ENCODE peak calls at places on chromosomes 2 and 18, in five cellular contexts. F is PC-3, H is GM23338, N is neural progenitor cell, D is HCT116. W is an unnamed sample.

GRCh38 chr2:85751627-85752026 is 2.2 kb upstream of the ATOH8 start:
- DNase-seq in F (no peak), H (no peak), N (no peak), D (no peak), W (no peak)

GRCh38 chr18:36411745-36412168 is 114.2 kb downstream of the FHOD3 start:
- DNase-seq in F (peak; percentile 44), H (peak; percentile 90), N (peak; percentile 66), D (peak; percentile 50), W (peak; percentile 53)

GRCh38 chr2:241451840-241452461 is 56.4 kb downstream of the STK25 start:
- DNase-seq in F (no peak), H (no peak), N (no peak), D (no peak), W (no peak)

GRCh38 chr2:34305587-34305986 is 706.5 kb upstream of the FAM98A start:
- DNase-seq in F (no peak), H (no peak), N (no peak), D (no peak), W (no peak)

GRCh38 chr18:48573632-48574293 is 34.9 kb downstream of the CTIF start:
- DNase-seq in F (no peak), H (peak; percentile 35), N (no peak), D (no peak), W (no peak)

GRCh38 chr2:205954707-205955106 is 131.3 kb downstream of the INO80D start:
- DNase-seq in F (no peak), H (peak; percentile 52), N (no peak), D (no peak), W (no peak)

GRCh38 chr18:73124165-73124564 is 256.4 kb upstream of the NETO1 start:
- DNase-seq in F (peak; percentile 65), H (no peak), N (no peak), D (no peak), W (no peak)

GRCh38 chr2:164644036-164644700 is 22.9 kb upstream of the GRB14 start:
- DNase-seq in F (no peak), H (no peak), N (no peak), D (no peak), W (no peak)

GRCh38 chr2:31972059-31972458 is 38.7 kb downstream of the MEMO1 start:
- DNase-seq in F (no peak), H (no peak), N (no peak), D (no peak), W (no peak)

GRCh38 chr2:9548506-9548905 is 7.1 kb downstream of the ADAM17 start:
- DNase-seq in F (no peak), H (no peak), N (no peak), D (no peak), W (peak; percentile 42)

GRCh38 chr2:118832791-118833715 is 14.4 kb downstream of the EN1 start:
- DNase-seq in F (no peak), H (peak; percentile 42), N (peak; percentile 62), D (no peak), W (no peak)
- TF ChIP-seq EZH2 in F (no peak), H (peak; percentile 87), N (no peak), D (no peak), W (no peak)

DNA sequence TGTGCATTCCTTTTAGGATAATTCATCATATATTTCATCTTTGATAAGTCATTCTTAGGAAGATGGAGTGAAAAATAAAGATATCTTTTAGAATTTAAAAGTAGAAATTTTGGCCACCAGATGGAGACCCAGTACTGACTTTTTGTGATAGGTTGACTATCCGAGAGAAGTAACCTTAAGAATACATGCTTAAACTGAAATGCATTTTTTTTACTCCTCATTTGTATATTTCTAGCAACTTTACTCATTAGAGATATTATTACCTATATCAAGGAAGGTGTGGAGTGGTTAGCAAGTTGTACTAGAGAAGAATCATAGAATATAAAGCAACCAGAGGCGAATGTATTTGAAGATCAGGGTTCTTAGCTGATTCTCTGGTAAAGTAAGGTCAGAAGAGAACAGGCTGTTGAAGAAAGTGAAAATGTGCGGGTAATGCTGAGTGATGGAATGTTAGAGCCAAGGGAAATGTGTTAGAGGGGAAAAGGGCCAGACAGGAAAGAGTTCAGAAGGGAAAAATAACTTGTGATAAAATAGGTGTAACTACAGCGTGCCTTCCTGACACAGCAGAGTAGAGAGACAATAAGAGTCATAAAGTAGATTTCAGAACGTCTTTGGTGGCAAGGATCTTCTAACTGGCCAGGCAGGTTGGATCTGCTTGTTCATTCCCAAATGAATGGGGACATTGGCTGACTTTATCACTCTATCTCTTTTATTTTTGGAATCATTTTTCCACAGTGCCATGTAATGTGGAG is 52.3 kb downstream of the TDRD15 start:
- DNase-seq in F (peak; percentile 12), H (peak; percentile 32), N (peak; percentile 26), D (no peak), W (no peak)
- TF ChIP-seq EZH2phosphoT487 in F (no peak), H (no peak), N (no peak), D (no peak), W (no peak)

GRCh38 chr2:239311132-239312040 is 89.4 kb downstream of the HDAC4 start:
- DNase-seq in F (no peak), H (no peak), N (no peak), D (no peak), W (peak; percentile 81)
- H3K4me1 ChIP-seq in F (no peaks in the 10 kb centered on the region), H (no peaks in the 10 kb centered on the region), N (peaks cover 6% of the 10 kb centered on the region), D (no peaks in the 10 kb centered on the region), W (peaks cover 27% of the 10 kb centered on the region)

GRCh38 chr18:59305295-59305694 is 13.2 kb downstream of the CPLX4 start:
- DNase-seq in F (no peak), H (no peak), N (no peak), D (no peak), W (no peak)

GRCh38 chr18:59303006-59303405 is 15.4 kb downstream of the CPLX4 start:
- DNase-seq in F (no peak), H (no peak), N (no peak), D (no peak), W (no peak)

GRCh38 chr18:59303656-59304055 is 14.8 kb downstream of the CPLX4 start:
- DNase-seq in F (no peak), H (no peak), N (no peak), D (no peak), W (no peak)

GRCh38 chr18:59311631-59312030 is 6.8 kb downstream of the CPLX4 start:
- DNase-seq in F (peak; percentile 58), H (no peak), N (no peak), D (peak; percentile 36), W (peak; percentile 65)

GRCh38 chr18:59308201-59309014 is 10.0 kb downstream of the CPLX4 start:
- DNase-seq in F (peak; percentile 81), H (peak; percentile 86), N (peak; percentile 91), D (peak; percentile 43), W (peak; percentile 86)
- TF ChIP-seq EZH2 in F (no peak), H (no peak), N (peak; percentile 62), D (no peak), W (no peak)

GRCh38 chr2:102024410-102024809 is 32.6 kb downstream of the IL1R2 start:
- DNase-seq in F (no peak), H (no peak), N (no peak), D (no peak), W (no peak)

GRCh38 chr2:102027036-102027702 is 35.4 kb downstream of the IL1R2 start:
- DNase-seq in F (no peak), H (no peak), N (no peak), D (no peak), W (peak; percentile 92)

GRCh38 chr2:102025583-102026267 is 34.0 kb downstream of the IL1R2 start:
- DNase-seq in F (no peak), H (no peak), N (no peak), D (no peak), W (no peak)

GRCh38 chr2:102022884-102023539 is 31.3 kb downstream of the IL1R2 start:
- DNase-seq in F (no peak), H (no peak), N (no peak), D (no peak), W (no peak)

DNA sequence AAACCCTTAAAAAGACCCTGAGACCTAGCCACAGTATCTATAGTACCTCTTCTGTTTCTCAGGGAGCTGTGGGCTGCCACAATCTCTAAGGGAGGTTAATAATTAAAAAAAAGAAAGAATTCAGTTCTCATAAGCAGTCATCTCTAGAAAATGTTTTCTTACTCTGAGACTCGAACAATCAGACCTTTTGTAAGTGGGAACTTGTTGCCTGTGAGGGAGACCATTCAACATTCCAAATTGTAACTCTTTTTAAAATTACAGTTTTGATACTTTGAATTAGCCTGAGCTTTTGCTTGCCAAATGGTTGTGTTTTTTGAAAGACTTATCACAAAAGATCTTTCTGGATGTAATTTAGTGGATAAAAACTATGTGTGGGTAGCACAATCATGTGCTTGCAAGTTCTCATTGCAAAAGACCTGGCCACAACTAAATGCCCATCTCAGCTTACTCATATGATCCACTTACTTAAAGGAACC is 33.3 kb downstream of the IL1R2 start:
- DNase-seq in F (no peak), H (no peak), N (no peak), D (no peak), W (peak; percentile 82)
- TF ChIP-seq EZH2phosphoT487 in F (no peak), H (no peak), N (no peak), D (no peak), W (no peak)

GRCh38 chr2:96501471-96501874 is 3.7 kb downstream of the NEURL3 start:
- DNase-seq in F (no peak), H (no peak), N (no peak), D (no peak), W (no peak)
- H3K4me1 ChIP-seq in F (peaks cover 17% of the 10 kb centered on the region), H (no peaks in the 10 kb centered on the region), N (peaks cover 2% of the 10 kb centered on the region), D (peaks cover 15% of the 10 kb centered on the region), W (no peaks in the 10 kb centered on the region)

DNA sequence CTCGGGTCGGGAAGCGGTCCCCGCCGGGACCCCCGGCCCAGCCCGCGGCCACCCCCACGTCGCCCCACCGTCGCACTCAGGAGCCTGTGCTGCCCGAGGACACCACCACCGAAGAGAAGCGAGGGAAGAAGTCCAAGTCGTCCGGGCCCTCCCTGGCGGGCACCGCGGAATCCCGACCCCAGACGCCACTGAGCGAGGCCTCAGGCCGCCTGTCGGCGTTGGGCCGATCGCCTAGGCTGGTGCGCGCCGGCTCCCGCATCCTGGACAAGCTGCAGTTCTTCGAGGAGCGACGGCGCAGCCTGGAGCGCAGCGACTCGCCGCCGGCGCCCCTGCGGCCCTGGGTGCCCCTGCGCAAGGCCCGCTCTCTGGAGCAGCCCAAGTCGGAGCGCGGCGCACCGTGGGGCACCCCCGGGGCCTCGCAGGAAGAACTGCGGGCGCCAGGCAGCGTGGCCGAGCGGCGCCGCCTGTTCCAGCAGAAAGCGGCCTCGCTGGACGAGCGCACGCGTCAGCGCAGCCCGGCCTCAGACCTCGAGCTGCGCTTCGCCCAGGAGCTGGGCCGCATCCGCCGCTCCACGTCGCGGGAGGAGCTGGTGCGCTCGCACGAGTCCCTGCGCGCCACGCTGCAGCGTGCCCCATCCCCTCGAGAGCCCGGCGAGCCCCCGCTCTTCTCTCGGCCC is 13.6 kb downstream of the SPEG start:
- DNase-seq in F (no peak), H (peak; percentile 80), N (peak; percentile 56), D (no peak), W (no peak)
- TF ChIP-seq EZH2 in F (no peak), H (no peak), N (no peak), D (no peak), W (no peak)

GRCh38 chr18:58844871-58845270 is 19.8 kb upstream of the ZNF532 start:
- DNase-seq in F (no peak), H (no peak), N (no peak), D (no peak), W (no peak)
- TF ChIP-seq EZH2phosphoT487 in F (no peak), H (no peak), N (no peak), D (no peak), W (no peak)

GRCh38 chr18:9140381-9140780 is 3.8 kb downstream of the ANKRD12 start:
- DNase-seq in F (no peak), H (no peak), N (no peak), D (no peak), W (peak; percentile 18)
- H3K4me1 ChIP-seq in F (peaks cover 38% of the 10 kb centered on the region), H (peaks cover 8% of the 10 kb centered on the region), N (peaks cover 11% of the 10 kb centered on the region), D (peaks cover 8% of the 10 kb centered on the region), W (peaks cover 37% of the 10 kb centered on the region)